ENCODE peak calls at places on chromosomes 6 and 20, in nine cellular contexts. Q is type B pancreatic cell, R is hepatocyte, X is DND-41, U is tibial artery, A is right atrium auricular region, Y is BE2C, B is cardiac fibroblast, V is Calu3. L is an unnamed sample.

GRCh38 chr20:21640556-21640955 is 64.9 kb upstream of the PAX1 start:
- DNase-seq in U (no peak), B (no peak), V (no peak), Y (no peak), X (peak), A (no peak), R (peak), Q (no peak), L (no peak)

GRCh38 chr6:131825946-131826345 is 18.1 kb downstream of the ENPP1 start:
- DNase-seq in B (no peak), Y (no peak), U (no peak), V (no peak), A (no peak), Q (no peak), R (no peak), X (no peak), L (no peak)

GRCh38 chr6:53565886-53566285 is 21.0 kb upstream of the GCLC start:
- DNase-seq in X (no peak), R (no peak), A (no peak), U (no peak), Q (no peak), B (peak), Y (no peak), V (no peak), L (no peak)

GRCh38 chr20:32162367-32162766 is 45.2 kb downstream of the PLAGL2 start:
- DNase-seq in Q (no peak), X (no peak), V (no peak), B (no peak), U (no peak), R (no peak), Y (no peak), A (no peak), L (no peak)

GRCh38 chr6:148657053-148657452 is 89.8 kb upstream of the UST start:
- DNase-seq in X (no peak), Q (no peak), U (peak), V (no peak), Y (no peak), R (peak), A (peak), B (peak), L (no peak)

GRCh38 chr6:81894286-81894685 is 141.8 kb upstream of the TENT5A start:
- DNase-seq in Y (no peak), Q (no peak), A (no peak), B (peak), V (no peak), R (peak), X (no peak), U (peak), L (no peak)

GRCh38 chr6:105593056-105593455 is 190.2 kb upstream of the PREP start:
- DNase-seq in Q (no peak), V (no peak), X (no peak), U (no peak), B (peak), Y (no peak), R (no peak), A (no peak), L (no peak)

GRCh38 chr6:86856937-86857563 is 80.3 kb upstream of the HTR1E start:
- DNase-seq in X (peak), Y (peak), A (no peak), V (peak), U (no peak), B (peak), Q (no peak), R (peak), L (no peak)

GRCh38 chr20:49567421-49568256 is at the start of gene PTGIS:
- DNase-seq in Y (peak), R (peak), Q (peak), U (peak), X (no peak), B (no peak), V (no peak), A (no peak), L (no peak)

GRCh38 chr6:144488590-144488989 is 203.5 kb downstream of the UTRN start:
- DNase-seq in Y (no peak), X (no peak), U (no peak), Q (no peak), B (no peak), V (no peak), R (no peak), A (no peak), L (no peak)

GRCh38 chr6:116073765-116074450 is 13.2 kb upstream of the FRK start:
- DNase-seq in B (peak), X (no peak), Q (no peak), A (no peak), Y (no peak), R (peak), U (no peak), V (no peak), L (no peak)

GRCh38 chr6:133787859-133788505 is 100.9 kb upstream of the TCF21 start:
- DNase-seq in Y (no peak), B (peak), U (no peak), R (no peak), A (no peak), X (no peak), Q (no peak), V (no peak), L (no peak)

GRCh38 chr20:11740975-11741374 is 176.7 kb upstream of the BTBD3 start:
- DNase-seq in B (no peak), V (no peak), Y (no peak), R (no peak), A (no peak), X (no peak), Q (no peak), U (no peak), L (no peak)

GRCh38 chr6:36702656-36703055 is 5.0 kb downstream of the RAB44 start:
- DNase-seq in V (no peak), A (no peak), U (no peak), X (no peak), B (no peak), R (no peak), Y (no peak), Q (no peak), L (no peak)

GRCh38 chr20:4613718-4614620 is 107.7 kb upstream of the PRND start:
- DNase-seq in X (peak), V (peak), R (no peak), A (peak), Q (no peak), U (peak), B (peak), Y (peak), L (no peak)

GRCh38 chr6:34205466-34205865 is 31.2 kb upstream of the HMGA1 start:
- DNase-seq in B (peak), Q (no peak), X (no peak), U (no peak), V (no peak), Y (no peak), R (no peak), A (no peak), L (no peak)

GRCh38 chr20:10910535-10911239 is 236.9 kb upstream of the JAG1 start:
- DNase-seq in Q (no peak), R (no peak), X (no peak), Y (no peak), B (peak), A (no peak), V (no peak), U (no peak), L (no peak)

GRCh38 chr20:48807586-48808381 is 20.0 kb downstream of the PREX1 start:
- DNase-seq in A (no peak), U (peak), V (no peak), Y (peak), R (no peak), Q (no peak), B (no peak), X (no peak), L (no peak)

GRCh38 chr6:42224222-42225042 is 6.8 kb upstream of the MRPS10 start:
- DNase-seq in A (no peak), X (no peak), Y (no peak), Q (no peak), V (peak), R (peak), B (peak), U (no peak), L (no peak)

GRCh38 chr6:55820696-55821095 is 54.7 kb downstream of the BMP5 start:
- DNase-seq in R (no peak), U (no peak), A (no peak), Q (no peak), X (no peak), Y (no peak), V (no peak), B (no peak), L (no peak)

GRCh38 chr6:168102093-168102985 is 23.3 kb upstream of the FRMD1 start:
- DNase-seq in R (no peak), Y (no peak), B (no peak), Q (no peak), U (no peak), V (no peak), A (no peak), X (no peak), L (no peak)

GRCh38 chr6:50030777-50031562 is 9.2 kb upstream of the DEFB110 start:
- DNase-seq in Y (peak), Q (no peak), X (no peak), U (no peak), V (no peak), A (no peak), R (peak), B (no peak), L (no peak)

GRCh38 chr20:26216025-26216424 is 519.4 kb upstream of the ZNF337 start:
- DNase-seq in B (peak), A (no peak), Q (no peak), X (no peak), U (no peak), R (no peak), Y (no peak), V (no peak), L (no peak)

GRCh38 chr6:160730911-160731310 is 28.9 kb downstream of the PLG start:
- DNase-seq in B (peak), A (no peak), U (no peak), Y (peak), Q (no peak), V (peak), X (no peak), R (no peak), L (no peak)

GRCh38 chr6:25017932-25018581 is 82.3 kb upstream of the RIPOR2 start:
- DNase-seq in V (peak), Y (peak), X (peak), U (peak), B (peak), Q (no peak), R (peak), A (peak), L (no peak)

GRCh38 chr20:44800398-44801046 is 9.8 kb downstream of the RIMS4 start:
- DNase-seq in R (no peak), B (no peak), Y (no peak), Q (no peak), U (no peak), X (peak), A (no peak), V (no peak), L (no peak)

GRCh38 chr6:139868576-139868975 is 494.1 kb upstream of the CITED2 start:
- DNase-seq in Y (no peak), V (no peak), U (no peak), A (no peak), B (no peak), R (no peak), X (no peak), Q (no peak), L (no peak)

GRCh38 chr6:30156262-30156599 is 4.8 kb downstream of the TRIM10 start:
- DNase-seq in X (no peak), U (peak), V (peak), Q (no peak), B (peak), A (peak), R (peak), Y (peak), L (no peak)

GRCh38 chr6:51049983-51050877 is 231.6 kb downstream of the TFAP2B start:
- DNase-seq in V (no peak), B (no peak), A (no peak), Y (no peak), U (no peak), R (no peak), X (no peak), Q (no peak), L (no peak)

GRCh38 chr6:20497200-20497820 is 36.9 kb upstream of the CDKAL1 start:
- DNase-seq in X (no peak), Y (no peak), V (no peak), Q (no peak), U (no peak), A (no peak), B (peak), R (no peak), L (no peak)

GRCh38 chr20:25041813-25042530 is 16.0 kb downstream of the ACSS1 start:
- DNase-seq in V (no peak), R (no peak), A (no peak), U (no peak), Y (no peak), X (no peak), B (no peak), Q (no peak), L (no peak)

GRCh38 chr6:43776115-43776798 is 6.2 kb downstream of the VEGFA start:
- DNase-seq in R (no peak), U (no peak), Q (no peak), Y (no peak), A (no peak), V (no peak), X (no peak), B (no peak), L (no peak)

GRCh38 chr6:43778131-43778857 is 8.3 kb downstream of the VEGFA start:
- DNase-seq in V (no peak), B (no peak), Y (no peak), A (no peak), R (no peak), U (no peak), X (no peak), Q (no peak), L (no peak)

GRCh38 chr6:43774776-43775583 is 5.0 kb downstream of the VEGFA start:
- DNase-seq in Q (no peak), U (peak), R (peak), X (peak), Y (peak), A (peak), B (peak), V (peak), L (no peak)

GRCh38 chr6:43778976-43779863 is 9.2 kb downstream of the VEGFA start:
- DNase-seq in B (no peak), U (no peak), Y (no peak), X (no peak), Q (no peak), A (no peak), V (no peak), R (no peak), L (no peak)

DNA sequence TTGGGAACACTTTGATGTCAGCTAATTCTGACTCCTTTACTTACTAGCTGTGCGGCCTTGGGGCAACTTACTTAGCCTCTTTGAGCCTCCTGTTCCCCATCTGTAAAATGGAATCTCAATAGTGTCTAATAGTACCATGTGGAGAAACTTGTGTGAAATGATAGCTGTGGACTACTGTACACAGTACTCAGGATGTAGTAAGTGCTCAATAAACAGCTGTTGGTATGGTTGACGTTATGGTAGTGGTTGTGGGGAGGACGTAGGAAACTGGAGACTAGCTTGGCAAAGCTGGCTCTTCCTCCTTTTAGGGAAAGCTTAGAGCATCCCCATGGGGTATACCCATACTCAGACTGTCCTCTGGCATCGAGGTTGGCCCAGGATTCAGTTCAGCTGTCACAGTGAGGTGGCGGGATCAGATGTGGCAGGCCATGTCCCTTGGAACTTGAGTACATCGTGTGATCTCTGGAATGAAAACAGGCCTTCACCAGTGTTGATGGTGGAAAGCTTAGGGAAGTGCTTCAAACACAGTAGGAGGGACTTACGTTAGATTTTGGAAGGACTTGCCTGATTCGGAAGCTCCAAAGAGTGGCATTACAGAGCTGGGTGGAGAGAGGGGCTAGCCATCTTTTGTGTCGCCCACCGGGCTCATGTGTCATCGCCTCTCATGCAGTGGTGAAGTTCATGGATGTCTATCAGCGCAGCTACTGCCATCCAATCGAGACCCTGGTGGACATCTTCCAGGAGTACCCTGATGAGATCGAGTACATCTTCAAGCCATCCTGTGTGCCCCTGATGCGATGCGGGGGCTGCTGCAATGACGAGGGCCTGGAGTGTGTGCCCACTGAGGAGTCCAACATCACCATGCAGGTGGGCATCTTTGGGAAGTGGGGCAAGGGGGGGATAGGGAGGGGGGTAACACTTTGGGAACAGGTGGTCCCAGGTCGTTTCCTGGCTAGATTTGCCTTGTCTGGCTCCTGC is 7.1 kb downstream of the VEGFA start:
- DNase-seq in V (no peak), X (no peak), R (no peak), U (no peak), Q (no peak), B (no peak), Y (no peak), A (peak), L (no peak)
- TF ChIP-seq CTCF in V (no peak), X (no peak), R (no peak), U (no peak), Q (no peak), B (no peak), Y (no peak), A (no peak), L (no peak)

DNA sequence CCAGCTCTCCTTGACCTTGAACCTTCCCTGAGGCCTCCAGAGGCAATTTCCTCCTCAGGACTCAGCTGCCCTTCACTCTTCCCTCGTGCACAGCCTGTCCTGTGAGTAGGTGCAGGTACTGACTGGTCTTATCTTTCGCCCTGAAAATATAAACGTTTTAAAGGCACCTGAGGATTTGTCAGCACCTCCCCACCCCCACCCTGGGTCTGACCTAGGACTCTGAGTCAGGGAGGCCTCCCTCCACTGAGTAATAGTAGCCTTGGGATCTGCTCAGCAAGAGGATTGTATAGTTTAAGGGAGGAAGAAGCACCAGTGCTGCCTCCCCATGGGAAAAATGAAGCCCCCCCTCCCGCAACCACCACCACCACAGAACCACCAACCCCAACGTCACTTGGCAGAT is 54.6 kb downstream of the PPARD start:
- DNase-seq in B (peak), A (no peak), V (no peak), U (no peak), R (peak), Q (no peak), X (no peak), Y (no peak), L (no peak)
- TF ChIP-seq CTCF in B (no peak), A (no peak), V (no peak), U (no peak), R (no peak), Q (no peak), X (no peak), Y (no peak), L (no peak)

DNA sequence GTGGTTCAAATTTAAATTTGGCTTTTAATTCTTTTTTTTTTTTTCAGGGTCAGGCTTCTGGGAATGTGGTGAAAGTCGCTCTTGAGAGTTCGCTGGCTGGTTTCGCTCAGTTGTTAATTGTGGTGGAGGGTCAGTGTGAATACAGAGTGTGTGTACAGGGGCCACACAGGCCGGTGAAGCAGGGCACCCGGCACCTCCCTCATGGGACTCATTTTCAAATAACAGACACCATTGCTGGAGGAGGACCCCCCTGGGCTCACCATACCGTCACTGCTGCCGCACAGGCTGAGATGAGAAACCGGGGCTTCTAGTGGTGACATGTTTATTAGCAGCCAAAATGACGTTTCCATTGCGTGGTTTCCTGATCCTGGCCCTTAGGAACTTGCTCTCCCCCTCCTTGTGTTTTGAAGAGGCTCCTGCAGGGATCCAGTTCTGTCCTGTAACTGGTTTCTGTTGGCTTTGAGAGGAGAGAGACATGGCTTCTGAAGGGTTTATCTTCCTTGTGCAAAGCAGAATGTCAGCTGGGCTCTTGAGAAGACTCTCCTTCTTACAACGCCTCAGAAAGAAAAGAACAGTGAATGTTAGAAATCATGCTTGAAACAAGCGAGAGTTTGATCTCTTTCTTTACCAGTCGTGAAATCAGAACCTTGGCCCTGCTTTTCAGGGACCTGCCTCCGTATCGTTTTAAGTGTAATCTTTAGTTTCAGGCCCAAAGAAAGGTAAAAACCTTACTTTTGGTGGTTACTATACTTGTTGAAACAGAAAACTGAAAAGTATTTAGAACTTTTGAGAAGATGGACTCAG is 37.8 kb downstream of the DUSP22 start:
- DNase-seq in X (no peak), B (no peak), Y (no peak), V (no peak), A (no peak), R (peak), Q (no peak), U (no peak), L (no peak)
- TF ChIP-seq CTCF in X (no peak), B (no peak), Y (no peak), V (no peak), A (no peak), R (no peak), Q (no peak), U (no peak), L (no peak)

GRCh38 chr20:33910529-33911327 is 83.0 kb upstream of the RALY start:
- DNase-seq in R (no peak), U (no peak), B (no peak), V (no peak), A (no peak), X (no peak), Q (no peak), Y (no peak), L (no peak)

GRCh38 chr20:33915726-33916331 is 77.9 kb upstream of the RALY start:
- DNase-seq in A (no peak), Y (peak), Q (no peak), B (peak), U (no peak), R (peak), V (peak), X (peak), L (no peak)

GRCh38 chr20:33918662-33919061 is 75.0 kb upstream of the RALY start:
- DNase-seq in X (no peak), U (no peak), A (no peak), R (no peak), V (no peak), Q (no peak), B (no peak), Y (no peak), L (no peak)

GRCh38 chr20:33917813-33918525 is 75.7 kb upstream of the RALY start:
- DNase-seq in A (no peak), V (no peak), B (no peak), R (no peak), Y (no peak), X (no peak), U (no peak), Q (no peak), L (no peak)

DNA sequence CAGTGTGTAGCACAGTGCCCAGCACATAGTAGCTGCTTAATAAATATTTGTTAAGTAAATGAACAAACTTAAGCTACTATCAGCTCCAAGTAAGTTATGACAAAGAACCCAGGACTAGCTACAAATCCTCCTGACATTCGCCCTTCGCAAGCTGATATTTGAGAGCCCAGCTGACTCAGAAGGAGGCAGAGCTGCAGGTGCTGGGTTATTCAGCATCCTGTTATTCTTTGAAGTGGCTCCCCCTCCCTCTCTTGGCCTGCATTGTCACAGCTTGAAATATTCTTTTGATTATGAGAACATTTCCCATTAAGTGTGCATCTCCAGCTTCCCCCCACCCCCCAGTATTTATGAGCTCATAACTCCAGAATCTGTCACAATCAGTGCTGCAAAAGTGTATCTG is 78.8 kb upstream of the RALY start:
- DNase-seq in Q (no peak), B (peak), V (peak), Y (no peak), A (no peak), U (no peak), R (no peak), X (peak), L (no peak)
- TF ChIP-seq CTCF in Q (no peak), B (peak), V (no peak), Y (no peak), A (no peak), U (no peak), R (no peak), X (peak), L (no peak)

GRCh38 chr6:41021832-41022231 is 17.2 kb downstream of the UNC5CL start:
- DNase-seq in V (peak), A (no peak), Q (no peak), U (no peak), Y (peak), B (peak), R (peak), X (no peak), L (no peak)
- TF ChIP-seq CTCF in V (no peak), A (no peak), Q (no peak), U (no peak), Y (peak), B (no peak), R (peak), X (peak), L (peak)

L was measured in osteocyte.